ENCODE peak calls at places on chromosome 2, in six cellular contexts. One of them, this sample, is unnamed.

GRCh38 chr2:66897181-66897580 is 462.3 kb downstream of the MEIS1 start:
- DNase-seq in transverse colon: no peak
- DNase-seq in ovary: no peak
- DNase-seq in AG04449: no peak
- DNase-seq in foreskin fibroblast: peak; percentile 52
- DNase-seq in thoracic aorta: no peak
- DNase-seq in this sample: no peak

GRCh38 chr2:236309669-236310029 is 45.4 kb upstream of the ASB18 start:
- DNase-seq in transverse colon: no peak
- DNase-seq in ovary: no peak
- DNase-seq in foreskin fibroblast: no peak
- DNase-seq in thoracic aorta: no peak
- DNase-seq in AG04449: no peak
- DNase-seq in this sample: no peak

GRCh38 chr2:95389256-95390119 is 13.0 kb upstream of the FAHD2A start:
- DNase-seq in thoracic aorta: no peak
- DNase-seq in foreskin fibroblast: peak; percentile 61
- DNase-seq in transverse colon: peak; percentile 76
- DNase-seq in AG04449: no peak
- DNase-seq in ovary: peak; percentile 72
- DNase-seq in this sample: no peak

GRCh38 chr2:28160986-28161425 is 231.7 kb upstream of the FOSL2 start:
- DNase-seq in AG04449: peak; percentile 85
- DNase-seq in foreskin fibroblast: peak; percentile 59
- DNase-seq in thoracic aorta: no peak
- DNase-seq in ovary: no peak
- DNase-seq in transverse colon: no peak
- DNase-seq in this sample: peak; percentile 88

GRCh38 chr2:201118121-201118956 is 2.4 kb downstream of the CFLAR start:
- DNase-seq in ovary: peak; percentile 85
- DNase-seq in AG04449: no peak
- DNase-seq in thoracic aorta: peak; percentile 71
- DNase-seq in transverse colon: peak; percentile 92
- DNase-seq in foreskin fibroblast: peak; percentile 73
- DNase-seq in this sample: no peak

GRCh38 chr2:237744613-237745249 is 53.8 kb upstream of the RBM44 start:
- DNase-seq in ovary: peak; percentile 86
- DNase-seq in thoracic aorta: no peak
- DNase-seq in transverse colon: peak; percentile 82
- DNase-seq in AG04449: no peak
- DNase-seq in foreskin fibroblast: no peak
- DNase-seq in this sample: no peak

GRCh38 chr2:151237422-151238012 is 24.1 kb downstream of the RBM43 start:
- DNase-seq in transverse colon: no peak
- DNase-seq in ovary: no peak
- DNase-seq in AG04449: no peak
- DNase-seq in foreskin fibroblast: no peak
- DNase-seq in thoracic aorta: no peak
- DNase-seq in this sample: no peak

GRCh38 chr2:76965772-76966171 is 556.4 kb downstream of the LRRTM4 start:
- DNase-seq in transverse colon: no peak
- DNase-seq in ovary: no peak
- DNase-seq in thoracic aorta: no peak
- DNase-seq in AG04449: no peak
- DNase-seq in foreskin fibroblast: no peak
- DNase-seq in this sample: no peak

GRCh38 chr2:49490710-49491109 is 336.4 kb upstream of the FSHR start:
- DNase-seq in foreskin fibroblast: no peak
- DNase-seq in AG04449: no peak
- DNase-seq in transverse colon: peak; percentile 50
- DNase-seq in ovary: peak; percentile 12
- DNase-seq in thoracic aorta: no peak
- DNase-seq in this sample: no peak

GRCh38 chr2:101771911-101772321 is 74.4 kb downstream of the MAP4K4 start:
- DNase-seq in AG04449: no peak
- DNase-seq in foreskin fibroblast: no peak
- DNase-seq in thoracic aorta: no peak
- DNase-seq in ovary: no peak
- DNase-seq in transverse colon: no peak
- DNase-seq in this sample: no peak

GRCh38 chr2:121688820-121689219 is 39.6 kb upstream of the CLASP1 start:
- DNase-seq in foreskin fibroblast: no peak
- DNase-seq in thoracic aorta: no peak
- DNase-seq in AG04449: no peak
- DNase-seq in ovary: no peak
- DNase-seq in transverse colon: no peak
- DNase-seq in this sample: no peak

GRCh38 chr2:229376866-229377265 is 105.8 kb upstream of the PID1 start:
- DNase-seq in AG04449: no peak
- DNase-seq in ovary: no peak
- DNase-seq in thoracic aorta: no peak
- DNase-seq in foreskin fibroblast: no peak
- DNase-seq in transverse colon: no peak
- DNase-seq in this sample: no peak

GRCh38 chr2:190216829-190217228 is 102.8 kb downstream of the HIBCH start:
- DNase-seq in transverse colon: peak; percentile 33
- DNase-seq in thoracic aorta: no peak
- DNase-seq in foreskin fibroblast: no peak
- DNase-seq in AG04449: no peak
- DNase-seq in ovary: peak; percentile 24
- DNase-seq in this sample: no peak

GRCh38 chr2:88831792-88832248 is 140.3 kb downstream of the RPIA start:
- DNase-seq in foreskin fibroblast: peak; percentile 1
- DNase-seq in AG04449: no peak
- DNase-seq in ovary: no peak
- DNase-seq in transverse colon: peak; percentile 83
- DNase-seq in thoracic aorta: no peak
- DNase-seq in this sample: no peak

GRCh38 chr2:219692521-219692920 is 65.1 kb downstream of the SLC4A3 start:
- DNase-seq in thoracic aorta: no peak
- DNase-seq in transverse colon: no peak
- DNase-seq in AG04449: no peak
- DNase-seq in foreskin fibroblast: no peak
- DNase-seq in ovary: no peak
- DNase-seq in this sample: no peak

DNA sequence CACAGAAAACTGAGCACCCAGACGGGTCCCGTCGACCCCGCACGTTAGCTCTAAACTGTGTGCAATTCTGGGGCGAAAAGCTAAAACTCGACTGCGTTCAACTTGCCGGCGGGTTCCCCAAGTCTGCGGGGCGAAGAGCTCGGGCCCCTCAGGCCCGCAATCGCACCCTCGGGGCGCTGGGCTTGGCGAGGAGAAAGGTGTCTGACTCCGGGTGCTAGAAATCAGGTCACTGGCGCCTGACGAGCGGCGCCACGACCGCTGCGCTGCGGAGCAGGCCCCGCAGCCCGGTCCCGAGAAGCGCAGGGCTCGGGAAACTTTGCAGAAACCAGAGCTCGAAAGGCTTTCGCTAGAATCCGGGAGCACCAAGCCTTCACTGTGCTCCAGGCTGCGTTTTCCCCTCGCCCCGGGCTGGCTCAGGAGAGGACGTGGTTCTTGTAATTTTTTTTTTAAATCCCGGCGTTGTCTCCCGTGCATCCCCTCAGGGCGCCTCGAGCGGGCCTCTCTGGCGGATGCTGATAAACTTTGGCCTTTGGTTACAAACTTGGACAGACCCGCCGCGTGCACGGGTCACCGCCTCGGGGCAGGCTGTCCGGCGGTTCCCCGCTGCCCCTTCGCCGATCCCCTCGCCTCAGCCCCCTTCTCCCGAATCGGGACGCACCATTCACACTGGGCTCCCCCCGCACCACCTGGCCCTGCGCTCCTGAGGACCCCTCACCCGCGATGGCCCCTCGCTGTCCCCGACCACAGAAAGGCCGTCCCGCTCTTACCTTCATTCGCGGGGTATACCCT is 519 bp downstream of the EPHA4 start:
- DNase-seq in transverse colon: peak; percentile 33
- DNase-seq in ovary: peak; percentile 44
- DNase-seq in thoracic aorta: no peak
- DNase-seq in foreskin fibroblast: peak; percentile 24
- DNase-seq in AG04449: no peak
- DNase-seq in this sample: no peak
- H3K4me3 ChIP-seq in transverse colon: peak overlapping the region; percentile 71
- H3K4me3 ChIP-seq in ovary: peak overlapping the region; percentile 48
- H3K4me3 ChIP-seq in thoracic aorta: peak overlapping the region; percentile 87
- H3K4me3 ChIP-seq in foreskin fibroblast: peak overlapping the region; percentile 85
- H3K4me3 ChIP-seq in AG04449: peak overlapping the region; percentile 91
- H3K4me3 ChIP-seq in this sample: peak overlapping the region; percentile 84

GRCh38 chr2:222751238-222751637 is 79.8 kb downstream of the MOGAT1 start:
- DNase-seq in thoracic aorta: no peak
- DNase-seq in transverse colon: no peak
- DNase-seq in AG04449: no peak
- DNase-seq in foreskin fibroblast: no peak
- DNase-seq in ovary: no peak
- DNase-seq in this sample: no peak
- H3K4me3 ChIP-seq in thoracic aorta: no peak overlapping the region
- H3K4me3 ChIP-seq in transverse colon: no peak overlapping the region
- H3K4me3 ChIP-seq in AG04449: no peak overlapping the region
- H3K4me3 ChIP-seq in foreskin fibroblast: no peak overlapping the region
- H3K4me3 ChIP-seq in ovary: no peak overlapping the region
- H3K4me3 ChIP-seq in this sample: no peak overlapping the region

GRCh38 chr2:37080231-37080630 is 3.9 kb downstream of the HEATR5B start:
- DNase-seq in AG04449: no peak
- DNase-seq in ovary: no peak
- DNase-seq in thoracic aorta: no peak
- DNase-seq in foreskin fibroblast: no peak
- DNase-seq in transverse colon: no peak
- DNase-seq in this sample: no peak
- H3K4me3 ChIP-seq in AG04449: no peak overlapping the region
- H3K4me3 ChIP-seq in ovary: no peak overlapping the region
- H3K4me3 ChIP-seq in thoracic aorta: no peak overlapping the region
- H3K4me3 ChIP-seq in foreskin fibroblast: no peak overlapping the region
- H3K4me3 ChIP-seq in transverse colon: no peak overlapping the region
- H3K4me3 ChIP-seq in this sample: no peak overlapping the region

GRCh38 chr2:205860847-205861246 is 178.5 kb downstream of the NRP2 start:
- DNase-seq in foreskin fibroblast: no peak
- DNase-seq in AG04449: no peak
- DNase-seq in transverse colon: no peak
- DNase-seq in ovary: no peak
- DNase-seq in thoracic aorta: no peak
- DNase-seq in this sample: no peak

GRCh38 chr2:205864511-205864910 is 182.2 kb downstream of the NRP2 start:
- DNase-seq in ovary: no peak
- DNase-seq in foreskin fibroblast: no peak
- DNase-seq in transverse colon: no peak
- DNase-seq in AG04449: no peak
- DNase-seq in thoracic aorta: no peak
- DNase-seq in this sample: no peak

GRCh38 chr2:205860146-205860545 is 177.8 kb downstream of the NRP2 start:
- DNase-seq in ovary: no peak
- DNase-seq in thoracic aorta: no peak
- DNase-seq in transverse colon: no peak
- DNase-seq in foreskin fibroblast: no peak
- DNase-seq in AG04449: no peak
- DNase-seq in this sample: no peak

GRCh38 chr2:205857532-205857931 is 175.2 kb downstream of the NRP2 start:
- DNase-seq in ovary: no peak
- DNase-seq in thoracic aorta: no peak
- DNase-seq in transverse colon: no peak
- DNase-seq in foreskin fibroblast: no peak
- DNase-seq in AG04449: no peak
- DNase-seq in this sample: no peak

GRCh38 chr2:205858781-205859478 is 176.6 kb downstream of the NRP2 start:
- DNase-seq in foreskin fibroblast: peak; percentile 26
- DNase-seq in AG04449: no peak
- DNase-seq in transverse colon: peak; percentile 24
- DNase-seq in thoracic aorta: no peak
- DNase-seq in ovary: no peak
- DNase-seq in this sample: peak; percentile 14
- H3K4me3 ChIP-seq in foreskin fibroblast: no peak overlapping the region
- H3K4me3 ChIP-seq in AG04449: no peak overlapping the region
- H3K4me3 ChIP-seq in transverse colon: no peak overlapping the region
- H3K4me3 ChIP-seq in thoracic aorta: no peak overlapping the region
- H3K4me3 ChIP-seq in ovary: no peak overlapping the region
- H3K4me3 ChIP-seq in this sample: no peak overlapping the region

DNA sequence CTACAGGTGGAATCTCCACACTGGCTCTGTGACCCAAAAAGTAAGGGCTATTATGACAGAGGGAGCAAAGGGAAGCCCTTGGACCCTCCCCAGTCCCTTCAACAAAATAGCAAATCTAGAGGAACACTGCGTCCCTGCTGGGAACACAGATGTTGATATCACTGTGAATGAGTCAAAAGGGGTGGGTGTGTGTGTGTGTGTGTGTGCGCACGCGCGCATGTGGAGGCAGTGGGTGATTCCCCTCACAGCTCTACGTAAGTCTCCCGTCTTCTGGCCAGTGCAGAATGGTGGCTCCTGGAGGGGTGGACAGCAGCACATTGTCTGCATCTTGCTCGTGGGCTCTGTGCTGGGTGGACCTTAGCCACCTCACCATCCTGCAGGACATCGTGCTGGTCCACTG is 7.8 kb upstream of the C2orf72 start:
- DNase-seq in foreskin fibroblast: no peak
- DNase-seq in AG04449: no peak
- DNase-seq in thoracic aorta: no peak
- DNase-seq in transverse colon: no peak
- DNase-seq in ovary: no peak
- DNase-seq in this sample: no peak
- H3K4me3 ChIP-seq in foreskin fibroblast: no peak overlapping the region
- H3K4me3 ChIP-seq in AG04449: no peak overlapping the region
- H3K4me3 ChIP-seq in thoracic aorta: no peak overlapping the region
- H3K4me3 ChIP-seq in transverse colon: no peak overlapping the region
- H3K4me3 ChIP-seq in ovary: no peak overlapping the region
- H3K4me3 ChIP-seq in this sample: no peak overlapping the region